ENCODE peak calls at places on chromosomes 6 and 20, in six cellular contexts. L, G, W, U, C and Q are unnamed samples.

GRCh38 chr6:170096191-170096802 is 194.6 kb downstream of the DLL1 start:
- DNase-seq in L (no peak), G (no peak), W (peak; percentile 37), U (peak; percentile 1), C (no peak), Q (peak; percentile 36)

GRCh38 chr6:33664506-33665057 is 43.5 kb downstream of the ITPR3 start:
- DNase-seq in L (no peak), G (no peak), W (no peak), U (no peak), C (no peak), Q (no peak)

GRCh38 chr6:105790635-105791034 is 295.5 kb upstream of the PRDM1 start:
- DNase-seq in L (no peak), G (no peak), W (no peak), U (no peak), C (no peak), Q (no peak)

GRCh38 chr20:41364967-41365765 is 1.5 kb downstream of the EMILIN3 start:
- DNase-seq in L (no peak), G (no peak), W (no peak), U (no peak), C (no peak), Q (no peak)

GRCh38 chr6:135329851-135330803 is 149.0 kb downstream of the MYB start:
- DNase-seq in L (no peak), G (no peak), W (no peak), U (no peak), C (no peak), Q (no peak)

GRCh38 chr6:21601932-21602390 is 8.4 kb downstream of the SOX4 start:
- DNase-seq in L (no peak), G (no peak), W (no peak), U (no peak), C (no peak), Q (no peak)

GRCh38 chr6:169291148-169291547 is 37.5 kb upstream of the THBS2 start:
- DNase-seq in L (no peak), G (no peak), W (no peak), U (no peak), C (no peak), Q (no peak)

GRCh38 chr6:100549406-100550167 is 84.9 kb upstream of the SIM1 start:
- DNase-seq in L (no peak), G (no peak), W (no peak), U (no peak), C (no peak), Q (no peak)

GRCh38 chr6:109705258-109705657 is 14.2 kb downstream of the FIG4 start:
- DNase-seq in L (peak; percentile 80), G (peak; percentile 80), W (peak; percentile 79), U (peak; percentile 75), C (peak; percentile 78), Q (peak; percentile 70)

GRCh38 chr20:15818651-15819071 is 754.6 kb downstream of the KIF16B start:
- DNase-seq in L (no peak), G (no peak), W (no peak), U (no peak), C (no peak), Q (no peak)

GRCh38 chr6:50850223-50850751 is 31.6 kb downstream of the TFAP2B start:
- DNase-seq in L (no peak), G (no peak), W (peak; percentile 88), U (no peak), C (no peak), Q (no peak)

GRCh38 chr20:25588491-25588890 is 3.2 kb upstream of the NINL start:
- DNase-seq in L (no peak), G (no peak), W (no peak), U (no peak), C (no peak), Q (no peak)

GRCh38 chr6:166435574-166435973 is 52.8 kb upstream of the MPC1 start:
- DNase-seq in L (no peak), G (no peak), W (no peak), U (no peak), C (no peak), Q (no peak)

GRCh38 chr6:31794294-31794865 is 1.2 kb downstream of the VARS1 start:
- DNase-seq in L (no peak), G (no peak), W (no peak), U (no peak), C (no peak), Q (no peak)

GRCh38 chr6:27133281-27134227 is 113.9 kb upstream of the PRSS16 start:
- DNase-seq in L (peak; percentile 79), G (no peak), W (peak; percentile 88), U (peak; percentile 30), C (no peak), Q (peak; percentile 70)

GRCh38 chr20:39762716-39763115 is 800.6 kb downstream of the DHX35 start:
- DNase-seq in L (no peak), G (no peak), W (no peak), U (no peak), C (no peak), Q (no peak)

GRCh38 chr6:56096946-56097345 is 150.4 kb downstream of the COL21A1 start:
- DNase-seq in L (no peak), G (no peak), W (no peak), U (no peak), C (no peak), Q (no peak)

GRCh38 chr6:40313582-40313981 is 273.6 kb downstream of the LRFN2 start:
- DNase-seq in L (no peak), G (no peak), W (no peak), U (no peak), C (no peak), Q (no peak)

GRCh38 chr6:128024976-128025375 is 124.1 kb upstream of the THEMIS start:
- DNase-seq in L (no peak), G (no peak), W (no peak), U (no peak), C (no peak), Q (no peak)

GRCh38 chr6:24980507-24981384 is 45.0 kb upstream of the RIPOR2 start:
- DNase-seq in L (no peak), G (no peak), W (no peak), U (no peak), C (no peak), Q (no peak)

GRCh38 chr6:120198033-120198432 is 848.5 kb upstream of the MAN1A1 start:
- DNase-seq in L (no peak), G (no peak), W (no peak), U (no peak), C (no peak), Q (no peak)

GRCh38 chr6:168347615-168348014 is 28.0 kb upstream of the DACT2 start:
- DNase-seq in L (no peak), G (no peak), W (no peak), U (no peak), C (no peak), Q (no peak)

GRCh38 chr6:12363651-12364381 is 73.7 kb downstream of the EDN1 start:
- DNase-seq in L (peak; percentile 52), G (no peak), W (peak; percentile 86), U (no peak), C (peak; percentile 34), Q (peak; percentile 64)

GRCh38 chr6:14807130-14807529 is 438.7 kb upstream of the JARID2 start:
- DNase-seq in L (no peak), G (no peak), W (no peak), U (no peak), C (no peak), Q (no peak)

GRCh38 chr20:6632187-6632586 is 135.3 kb upstream of the BMP2 start:
- DNase-seq in L (no peak), G (no peak), W (peak; percentile 72), U (peak; percentile 20), C (no peak), Q (no peak)

GRCh38 chr20:6626805-6627204 is 140.7 kb upstream of the BMP2 start:
- DNase-seq in L (no peak), G (no peak), W (no peak), U (no peak), C (no peak), Q (no peak)

GRCh38 chr20:6623989-6624388 is 143.5 kb upstream of the BMP2 start:
- DNase-seq in L (no peak), G (no peak), W (no peak), U (no peak), C (no peak), Q (no peak)

GRCh38 chr20:6630494-6630893 is 137.0 kb upstream of the BMP2 start:
- DNase-seq in L (no peak), G (no peak), W (no peak), U (no peak), C (no peak), Q (no peak)

GRCh38 chr20:6629564-6629963 is 137.9 kb upstream of the BMP2 start:
- DNase-seq in L (no peak), G (no peak), W (no peak), U (no peak), C (no peak), Q (no peak)
- TF ChIP-seq CTCF in L (no peak), G (no peak), W (no peak), U (no peak), C (no peak), Q (no peak)

DNA sequence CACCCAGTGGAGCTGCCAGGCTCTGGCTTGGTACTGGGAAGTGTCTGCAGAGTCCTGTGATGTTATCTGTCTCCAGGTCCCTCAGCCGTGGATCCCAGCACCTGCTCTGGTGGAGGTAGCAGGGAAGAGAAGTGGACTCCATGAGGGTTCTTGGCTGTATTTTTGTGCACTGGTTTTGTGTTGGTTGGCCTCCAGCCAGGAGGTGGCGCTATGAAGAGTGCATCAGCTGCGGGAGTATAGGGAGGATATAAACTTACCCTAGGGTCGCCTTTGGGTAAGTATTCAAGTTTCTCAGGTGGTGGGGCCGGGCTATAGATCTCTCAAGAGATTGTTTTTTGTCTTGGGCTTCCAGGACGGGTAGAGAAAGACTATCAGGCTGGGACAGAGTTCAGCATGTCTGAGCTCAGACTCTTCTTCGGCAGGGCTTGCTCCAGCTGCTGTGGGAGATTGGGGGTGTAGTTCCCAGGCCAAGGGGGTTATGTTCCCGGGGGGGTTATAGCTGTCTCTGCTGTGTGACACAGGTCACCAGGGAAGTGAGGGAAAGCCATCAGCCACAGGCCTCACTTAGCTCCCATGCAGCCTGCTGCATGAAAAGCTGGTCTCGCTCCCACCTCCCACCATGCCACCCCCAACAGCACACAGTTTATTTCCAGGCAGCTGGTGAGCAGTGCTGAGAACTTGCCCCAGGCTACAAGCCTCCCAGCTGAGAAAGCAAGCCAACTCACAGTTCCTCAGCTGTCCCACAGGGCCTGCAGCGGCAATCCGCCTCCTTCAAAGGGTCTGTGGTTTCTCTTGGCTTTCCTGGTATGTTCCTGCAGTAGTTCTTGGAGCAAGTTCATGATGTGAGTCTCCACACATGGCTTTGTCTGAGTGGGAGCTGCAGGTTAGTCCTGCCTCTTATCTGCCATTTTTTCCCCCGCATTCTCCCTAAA is 115.7 kb downstream of the AIG1 start:
- DNase-seq in L (no peak), G (peak; percentile 68), W (no peak), U (no peak), C (no peak), Q (no peak)
- TF ChIP-seq CTCF in L (no peak), G (peak; percentile 29), W (no peak), U (no peak), C (no peak), Q (no peak)

DNA sequence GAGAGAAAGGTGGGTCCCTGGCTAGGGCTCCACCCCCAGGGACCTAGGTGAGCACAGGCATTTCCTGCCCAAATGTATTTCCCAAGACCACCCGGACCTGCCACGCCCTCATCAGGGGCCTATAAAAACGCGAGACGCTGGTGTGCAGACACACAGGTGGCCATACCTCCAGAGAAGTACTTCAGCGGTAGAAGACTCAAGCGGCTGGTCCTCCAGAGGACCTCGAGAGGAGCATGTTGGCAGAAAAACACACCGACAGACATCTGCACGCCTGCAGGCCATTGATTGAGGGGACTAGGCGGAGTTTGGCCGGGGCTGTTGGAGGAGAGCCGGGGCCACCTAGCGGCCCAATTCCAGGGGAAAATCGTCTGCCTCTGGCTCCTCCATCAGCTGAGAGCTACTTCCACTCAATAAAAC is 695.8 kb upstream of the MMS22L start:
- DNase-seq in L (no peak), G (no peak), W (no peak), U (no peak), C (no peak), Q (no peak)
- TF ChIP-seq CTCF in L (no peak), G (no peak), W (no peak), U (no peak), C (no peak), Q (no peak)

GRCh38 chr20:54209216-54209813 is 1.4 kb downstream of the PFDN4 start:
- DNase-seq in L (no peak), G (no peak), W (no peak), U (no peak), C (no peak), Q (no peak)
- TF ChIP-seq CTCF in L (no peak), G (no peak), W (no peak), U (no peak), C (no peak), Q (no peak)